ENCODE peak calls at places on chromosomes 3 and 15, in four cellular contexts. One of them, this sample, is unnamed.

GRCh38 chr3:124985358-124985757 is 50.8 kb upstream of the MUC13 start:
- DNase-seq in hepatocyte: peak; percentile 40
- DNase-seq in BE2C: no peak
- DNase-seq in GM03348: peak; percentile 89
- DNase-seq in this sample: no peak

GRCh38 chr3:38608086-38608775 is 41.3 kb downstream of the SCN5A start:
- DNase-seq in hepatocyte: no peak
- DNase-seq in GM03348: no peak
- DNase-seq in BE2C: no peak
- DNase-seq in this sample: no peak

GRCh38 chr15:26771168-26771916 is 1.5 kb downstream of the GABRB3 start:
- DNase-seq in GM03348: peak; percentile 25
- DNase-seq in BE2C: peak; percentile 65
- DNase-seq in hepatocyte: peak; percentile 78
- DNase-seq in this sample: peak; percentile 55

GRCh38 chr3:141109761-141110160 is 58.6 kb downstream of the SPSB4 start:
- DNase-seq in BE2C: no peak
- DNase-seq in hepatocyte: no peak
- DNase-seq in GM03348: no peak
- DNase-seq in this sample: no peak

GRCh38 chr15:29925227-29926082 is 103.2 kb upstream of the TJP1 start:
- DNase-seq in BE2C: peak; percentile 82
- DNase-seq in GM03348: peak; percentile 60
- DNase-seq in hepatocyte: peak; percentile 87
- DNase-seq in this sample: peak; percentile 38

GRCh38 chr15:52031542-52031941 is 12.5 kb downstream of the MAPK6 start:
- DNase-seq in GM03348: no peak
- DNase-seq in BE2C: no peak
- DNase-seq in hepatocyte: peak; percentile 28
- DNase-seq in this sample: no peak

GRCh38 chr3:39639344-39640236 is 169.8 kb upstream of the MYRIP start:
- DNase-seq in GM03348: peak; percentile 85
- DNase-seq in hepatocyte: peak; percentile 85
- DNase-seq in BE2C: peak; percentile 45
- DNase-seq in this sample: no peak

GRCh38 chr3:58299839-58300516 is 6.1 kb upstream of the RPP14 start:
- DNase-seq in BE2C: no peak
- DNase-seq in hepatocyte: peak; percentile 59
- DNase-seq in GM03348: peak; percentile 63
- DNase-seq in this sample: no peak

GRCh38 chr3:33184863-33185262 is 33.7 kb downstream of the SUSD5 start:
- DNase-seq in GM03348: no peak
- DNase-seq in BE2C: no peak
- DNase-seq in hepatocyte: no peak
- DNase-seq in this sample: no peak

GRCh38 chr3:101676765-101677435 is at the start of gene ZBTB11:
- DNase-seq in BE2C: peak; percentile 99
- DNase-seq in GM03348: peak; percentile 97
- DNase-seq in hepatocyte: peak; percentile 99
- DNase-seq in this sample: peak; percentile 100

GRCh38 chr3:170372190-170372879 is 14.8 kb downstream of the SKIL start:
- DNase-seq in hepatocyte: no peak
- DNase-seq in GM03348: no peak
- DNase-seq in BE2C: no peak
- DNase-seq in this sample: peak; percentile 33

GRCh38 chr15:44500555-44500954 is 36.4 kb upstream of the EIF3J start:
- DNase-seq in hepatocyte: no peak
- DNase-seq in BE2C: no peak
- DNase-seq in GM03348: no peak
- DNase-seq in this sample: no peak

GRCh38 chr3:191882289-191882688 is 421.3 kb downstream of the PYDC2 start:
- DNase-seq in GM03348: no peak
- DNase-seq in hepatocyte: no peak
- DNase-seq in BE2C: no peak
- DNase-seq in this sample: no peak

GRCh38 chr3:114418724-114419543 is 125.1 kb downstream of the TIGIT start:
- DNase-seq in hepatocyte: peak; percentile 73
- DNase-seq in GM03348: peak; percentile 65
- DNase-seq in BE2C: no peak
- DNase-seq in this sample: peak; percentile 65

GRCh38 chr3:126493051-126493450 is 17.4 kb upstream of the ZXDC start:
- DNase-seq in BE2C: no peak
- DNase-seq in GM03348: no peak
- DNase-seq in hepatocyte: no peak
- DNase-seq in this sample: no peak

GRCh38 chr15:101618056-101618455 is 34.1 kb downstream of the TM2D3 start:
- DNase-seq in BE2C: no peak
- DNase-seq in hepatocyte: no peak
- DNase-seq in GM03348: no peak
- DNase-seq in this sample: no peak

GRCh38 chr3:67526246-67526645 is 128.2 kb downstream of the SUCLG2 start:
- DNase-seq in BE2C: no peak
- DNase-seq in hepatocyte: no peak
- DNase-seq in GM03348: peak; percentile 69
- DNase-seq in this sample: no peak

GRCh38 chr15:23073890-23074631 is 34.7 kb upstream of the TUBGCP5 start:
- DNase-seq in GM03348: no peak
- DNase-seq in hepatocyte: no peak
- DNase-seq in BE2C: peak; percentile 39
- DNase-seq in this sample: no peak

GRCh38 chr3:40920041-40920440 is 279.3 kb upstream of the CTNNB1 start:
- DNase-seq in hepatocyte: no peak
- DNase-seq in BE2C: no peak
- DNase-seq in GM03348: no peak
- DNase-seq in this sample: no peak